ENCODE peak calls at places on chromosome 17, in four cellular contexts. R is heart left ventricle; F is stimulated activated CD4-positive, alpha-beta T cell treated with anti-CD3 and anti-CD28 coated beads, Interleukin-1b, Interleukin-23, amount 100 ng/mL, for 24 hours; M is left lung. A is an unnamed sample.

GRCh38 chr17:57463103-57463885 is 207.0 kb downstream of the MSI2 start:
- DNase-seq in R (no peak), F (peak), M (no peak), A (peak)

GRCh38 chr17:27494192-27495091 is 38.2 kb downstream of the KSR1 start:
- DNase-seq in R (peak), F (no peak), M (peak), A (peak)

GRCh38 chr17:38579934-38580333 is 25.8 kb downstream of the SRCIN1 start:
- DNase-seq in R (no peak), F (no peak), M (no peak), A (no peak)

GRCh38 chr17:51150932-51151331 is 2.4 kb upstream of the NME1 start:
- DNase-seq in R (no peak), F (no peak), M (no peak), A (no peak)

GRCh38 chr17:31224366-31224765 is 72.7 kb downstream of the OMG start:
- DNase-seq in R (no peak), F (no peak), M (no peak), A (no peak)

GRCh38 chr17:11608396-11608795 is 10.1 kb downstream of the DNAH9 start:
- DNase-seq in R (peak), F (no peak), M (no peak), A (no peak)

GRCh38 chr17:44830359-44831269 is 527 bp upstream of the GJC1 start:
- DNase-seq in R (peak), F (no peak), M (peak), A (peak)

GRCh38 chr17:15091825-15092224 is 173.3 kb downstream of the PMP22 start:
- DNase-seq in R (no peak), F (no peak), M (no peak), A (no peak)

GRCh38 chr17:17484451-17484899 is 7.7 kb downstream of the MED9 start:
- DNase-seq in R (no peak), F (no peak), M (no peak), A (no peak)

GRCh38 chr17:7716901-7717755 is at the start of gene DNAH2:
- DNase-seq in R (peak), F (no peak), M (peak), A (peak)

GRCh38 chr17:34252138-34252889 is 2.8 kb upstream of the CCL2 start:
- DNase-seq in R (peak), F (no peak), M (peak), A (no peak)

GRCh38 chr17:82520041-82520910 is 744 bp downstream of the FOXK2 start:
- DNase-seq in R (peak), F (peak), M (peak), A (peak)

GRCh38 chr17:8312726-8313600 is 2.9 kb downstream of the ARHGEF15 start:
- DNase-seq in R (no peak), F (no peak), M (peak), A (no peak)

GRCh38 chr17:52027620-52028019 is 130.9 kb downstream of the CA10 start:
- DNase-seq in R (no peak), F (no peak), M (no peak), A (peak)

GRCh38 chr17:77409282-77410161 is 268.8 kb downstream of the SEC14L1 start:
- DNase-seq in R (peak), F (no peak), M (no peak), A (peak)

A was measured in trophoblast cell.